ENCODE peak calls at places on chromosome 1, in four cellular contexts. One of them, this sample, is unnamed.

GRCh38 chr1:205711105-205712048 is 31.1 kb upstream of the SLC45A3 start:
- DNase-seq in mesenteric fat pad: no peak
- DNase-seq in HFFc6: peak; percentile 82
- DNase-seq in brain microvascular endothelial cell: peak; percentile 84
- DNase-seq in this sample: no peak

GRCh38 chr1:10598088-10598712 is 123.5 kb downstream of the PEX14 start:
- DNase-seq in mesenteric fat pad: peak; percentile 47
- DNase-seq in HFFc6: no peak
- DNase-seq in brain microvascular endothelial cell: no peak
- DNase-seq in this sample: no peak

GRCh38 chr1:17629460-17629859 is 90.0 kb downstream of the ARHGEF10L start:
- DNase-seq in mesenteric fat pad: no peak
- DNase-seq in HFFc6: no peak
- DNase-seq in brain microvascular endothelial cell: no peak
- DNase-seq in this sample: no peak

GRCh38 chr1:34164510-34165381 is at the start of gene CSMD2:
- DNase-seq in mesenteric fat pad: no peak
- DNase-seq in HFFc6: peak; percentile 49
- DNase-seq in brain microvascular endothelial cell: peak; percentile 7
- DNase-seq in this sample: no peak

GRCh38 chr1:50605186-50605875 is 182.1 kb upstream of the DMRTA2 start:
- DNase-seq in mesenteric fat pad: no peak
- DNase-seq in HFFc6: peak; percentile 50
- DNase-seq in brain microvascular endothelial cell: peak; percentile 63
- DNase-seq in this sample: no peak

GRCh38 chr1:110155878-110156522 is 5.7 kb downstream of the SLC6A17 start:
- DNase-seq in mesenteric fat pad: no peak
- DNase-seq in HFFc6: peak; percentile 27
- DNase-seq in brain microvascular endothelial cell: peak; percentile 64
- DNase-seq in this sample: peak; percentile 60

GRCh38 chr1:26291433-26291832 is 11.5 kb downstream of the SH3BGRL3 start:
- DNase-seq in mesenteric fat pad: no peak
- DNase-seq in HFFc6: no peak
- DNase-seq in brain microvascular endothelial cell: no peak
- DNase-seq in this sample: no peak

GRCh38 chr1:203638914-203639313 is 12.3 kb downstream of the ATP2B4 start:
- DNase-seq in mesenteric fat pad: no peak
- DNase-seq in HFFc6: no peak
- DNase-seq in brain microvascular endothelial cell: no peak
- DNase-seq in this sample: no peak

GRCh38 chr1:200139661-200140250 is 112.2 kb downstream of the NR5A2 start:
- DNase-seq in mesenteric fat pad: no peak
- DNase-seq in HFFc6: peak; percentile 39
- DNase-seq in brain microvascular endothelial cell: peak; percentile 61
- DNase-seq in this sample: no peak

GRCh38 chr1:86774305-86775304 is 70.2 kb downstream of the SH3GLB1 start:
- DNase-seq in mesenteric fat pad: no peak
- DNase-seq in HFFc6: peak; percentile 76
- DNase-seq in brain microvascular endothelial cell: peak; percentile 88
- DNase-seq in this sample: peak; percentile 73

GRCh38 chr1:203593723-203594122 is 32.9 kb upstream of the ATP2B4 start:
- DNase-seq in mesenteric fat pad: no peak
- DNase-seq in HFFc6: peak; percentile 59
- DNase-seq in brain microvascular endothelial cell: no peak
- DNase-seq in this sample: no peak

GRCh38 chr1:113871597-113872113 is at the start of gene PTPN22:
- DNase-seq in mesenteric fat pad: no peak
- DNase-seq in HFFc6: peak; percentile 82
- DNase-seq in brain microvascular endothelial cell: peak; percentile 78
- DNase-seq in this sample: peak; percentile 73

GRCh38 chr1:12454406-12455391 is 163.3 kb downstream of the DHRS3 start:
- DNase-seq in mesenteric fat pad: no peak
- DNase-seq in HFFc6: peak; percentile 38
- DNase-seq in brain microvascular endothelial cell: peak; percentile 81
- DNase-seq in this sample: no peak

GRCh38 chr1:108892356-108893140 is 15.8 kb downstream of the GPSM2 start:
- DNase-seq in mesenteric fat pad: no peak
- DNase-seq in HFFc6: peak; percentile 31
- DNase-seq in brain microvascular endothelial cell: peak; percentile 19
- DNase-seq in this sample: no peak

GRCh38 chr1:234866007-234866866 is 256.3 kb upstream of the IRF2BP2 start:
- DNase-seq in mesenteric fat pad: no peak
- DNase-seq in HFFc6: peak; percentile 84
- DNase-seq in brain microvascular endothelial cell: peak; percentile 93
- DNase-seq in this sample: peak; percentile 52

GRCh38 chr1:77170687-77171086 is 48.5 kb downstream of the PIGK start:
- DNase-seq in mesenteric fat pad: no peak
- DNase-seq in HFFc6: peak; percentile 36
- DNase-seq in brain microvascular endothelial cell: no peak
- DNase-seq in this sample: no peak

GRCh38 chr1:95974586-95974985 is 740.6 kb downstream of the RWDD3 start:
- DNase-seq in mesenteric fat pad: no peak
- DNase-seq in HFFc6: no peak
- DNase-seq in brain microvascular endothelial cell: no peak
- DNase-seq in this sample: no peak

GRCh38 chr1:155126494-155127104 is 1.1 kb upstream of the EFNA1 start:
- DNase-seq in mesenteric fat pad: no peak
- DNase-seq in HFFc6: no peak
- DNase-seq in brain microvascular endothelial cell: peak; percentile 38
- DNase-seq in this sample: peak; percentile 92

GRCh38 chr1:2312196-2312588 is 79.2 kb downstream of the MORN1 start:
- DNase-seq in mesenteric fat pad: no peak
- DNase-seq in HFFc6: no peak
- DNase-seq in brain microvascular endothelial cell: no peak
- DNase-seq in this sample: no peak

GRCh38 chr1:228141082-228141870 is 1.2 kb downstream of the GUK1 start:
- DNase-seq in mesenteric fat pad: peak; percentile 90
- DNase-seq in HFFc6: no peak
- DNase-seq in brain microvascular endothelial cell: no peak
- DNase-seq in this sample: peak; percentile 55

GRCh38 chr1:231628207-231628876 is 1.8 kb downstream of the DISC1 start:
- DNase-seq in mesenteric fat pad: no peak
- DNase-seq in HFFc6: peak; percentile 26
- DNase-seq in brain microvascular endothelial cell: no peak
- DNase-seq in this sample: no peak

GRCh38 chr1:70915258-70915657 is 132.4 kb downstream of the PTGER3 start:
- DNase-seq in mesenteric fat pad: no peak
- DNase-seq in HFFc6: no peak
- DNase-seq in brain microvascular endothelial cell: no peak
- DNase-seq in this sample: no peak

GRCh38 chr1:1627261-1627841 is 4.6 kb upstream of the MMP23B start:
- DNase-seq in mesenteric fat pad: no peak
- DNase-seq in HFFc6: no peak
- DNase-seq in brain microvascular endothelial cell: no peak
- DNase-seq in this sample: peak; percentile 45

GRCh38 chr1:151995774-151996173 is 2.1 kb upstream of the S100A10 start:
- DNase-seq in mesenteric fat pad: no peak
- DNase-seq in HFFc6: no peak
- DNase-seq in brain microvascular endothelial cell: no peak
- DNase-seq in this sample: no peak

GRCh38 chr1:206803221-206803730 is 31.0 kb upstream of the IL10 start:
- DNase-seq in mesenteric fat pad: no peak
- DNase-seq in HFFc6: no peak
- DNase-seq in brain microvascular endothelial cell: no peak
- DNase-seq in this sample: no peak

GRCh38 chr1:201447911-201448871 is 20.8 kb downstream of the PHLDA3 start:
- DNase-seq in mesenteric fat pad: no peak
- DNase-seq in HFFc6: peak; percentile 41
- DNase-seq in brain microvascular endothelial cell: peak; percentile 65
- DNase-seq in this sample: peak; percentile 86

GRCh38 chr1:228095938-228096337 is 7.2 kb downstream of the C1orf35 start:
- DNase-seq in mesenteric fat pad: no peak
- DNase-seq in HFFc6: no peak
- DNase-seq in brain microvascular endothelial cell: no peak
- DNase-seq in this sample: no peak